ENCODE peak calls at places on chromosomes 1 and 21, in six cellular contexts. M, A, Y, L, G and P are unnamed samples.

GRCh38 chr21:25988738-25989137 is 181.8 kb downstream of the APP start:
- DNase-seq in G (no peak), M (no peak), L (no peak), Y (no peak), A (no peak), P (no peak)

GRCh38 chr1:113742515-113742914 is 16.8 kb downstream of the PHTF1 start:
- DNase-seq in M (no peak), A (no peak), Y (no peak), G (peak), L (no peak), P (no peak)

GRCh38 chr1:32464716-32465540 is at the start of gene ZBTB8B:
- DNase-seq in L (peak), G (peak), A (peak), M (peak), Y (peak), P (peak)

GRCh38 chr1:27632387-27633297 is 2.3 kb downstream of the FGR start:
- DNase-seq in L (no peak), G (no peak), Y (no peak), M (no peak), A (no peak), P (no peak)

GRCh38 chr1:47703981-47704596 is 266.2 kb downstream of the FOXD2 start:
- DNase-seq in Y (no peak), L (no peak), A (no peak), M (no peak), G (peak), P (no peak)

GRCh38 chr1:16067127-16067768 is 6.2 kb downstream of the FAM131C start:
- DNase-seq in Y (no peak), M (no peak), L (no peak), G (no peak), A (no peak), P (no peak)

GRCh38 chr1:32761253-32761877 is 55.8 kb downstream of the YARS1 start:
- DNase-seq in A (peak), M (no peak), G (peak), L (no peak), Y (no peak), P (no peak)

GRCh38 chr1:1173793-1174415 is at the start of gene TTLL10:
- DNase-seq in G (no peak), Y (no peak), L (no peak), A (peak), M (no peak), P (no peak)

GRCh38 chr1:59046730-59047157 is 250.2 kb upstream of the FGGY start:
- DNase-seq in A (no peak), G (peak), Y (no peak), L (no peak), M (no peak), P (no peak)

GRCh38 chr1:23013657-23014056 is 2.0 kb downstream of the TEX46 start:
- DNase-seq in A (no peak), Y (no peak), G (no peak), M (peak), L (no peak), P (no peak)

GRCh38 chr1:50416150-50416527 is 7.1 kb downstream of the DMRTA2 start:
- DNase-seq in A (no peak), G (no peak), L (no peak), Y (no peak), M (no peak), P (no peak)